ENCODE peak calls at places on chromosomes 2 and 18, in six cellular contexts. X, E, J, L, Q and N are unnamed samples.

GRCh38 chr2:190535119-190535439 is 557 bp upstream of the NEMP2 start:
- DNase-seq in E (no peak), J (peak), Q (no peak), L (no peak), X (no peak), N (no peak)

GRCh38 chr2:207163815-207164747 is 1.7 kb downstream of the KLF7 start:
- DNase-seq in Q (no peak), X (peak), J (no peak), L (no peak), E (no peak), N (peak)

GRCh38 chr18:23135679-23136325 is 517 bp downstream of the CABLES1 start:
- DNase-seq in J (no peak), X (no peak), L (no peak), E (peak), Q (peak), N (no peak)

GRCh38 chr2:207284556-207285450 is 119.1 kb upstream of the KLF7 start:
- DNase-seq in J (no peak), E (no peak), Q (no peak), X (no peak), L (no peak), N (no peak)

GRCh38 chr2:121648611-121649401 is 456 bp downstream of the CLASP1 start:
- DNase-seq in X (peak), E (peak), Q (peak), L (peak), J (peak), N (peak)

GRCh38 chr2:226172314-226172713 is 627.3 kb downstream of the IRS1 start:
- DNase-seq in X (no peak), L (no peak), J (no peak), E (no peak), Q (no peak), N (no peak)

GRCh38 chr2:201261471-201261870 is 1.1 kb downstream of the CASP8 start:
- DNase-seq in Q (peak), L (peak), E (no peak), X (no peak), J (no peak), N (no peak)

GRCh38 chr2:148130571-148130970 is 109.7 kb downstream of the MBD5 start:
- DNase-seq in L (no peak), Q (no peak), J (peak), X (no peak), E (peak), N (peak)

GRCh38 chr18:70069965-70070364 is 122.3 kb upstream of the CD226 start:
- DNase-seq in E (no peak), L (no peak), Q (no peak), X (no peak), J (no peak), N (no peak)

GRCh38 chr2:157866202-157866601 is 9.9 kb downstream of the ACVR1 start:
- DNase-seq in J (no peak), X (no peak), E (no peak), L (no peak), Q (no peak), N (no peak)

GRCh38 chr2:120204022-120204405 is 19.2 kb downstream of the TMEM185B start:
- DNase-seq in E (peak), J (no peak), X (no peak), Q (no peak), L (no peak), N (no peak)

GRCh38 chr2:128817171-128817570 is 498.5 kb upstream of the HS6ST1 start:
- DNase-seq in J (no peak), L (no peak), Q (no peak), E (no peak), X (no peak), N (no peak)

GRCh38 chr2:212423089-212423488 is 115.5 kb downstream of the ERBB4 start:
- DNase-seq in Q (no peak), X (no peak), E (no peak), L (no peak), J (no peak), N (no peak)

GRCh38 chr2:166494140-166494544 is at the start of gene SCN7A:
- DNase-seq in E (peak), J (no peak), L (no peak), Q (no peak), X (peak), N (peak)

GRCh38 chr18:55064760-55065159 is 105.5 kb upstream of the CCDC68 start:
- DNase-seq in L (no peak), J (no peak), X (no peak), E (no peak), Q (no peak), N (no peak)

GRCh38 chr2:1995987-1996386 is 251.7 kb upstream of the PXDN start:
- DNase-seq in Q (no peak), X (peak), L (no peak), J (peak), E (no peak), N (no peak)

GRCh38 chr2:186445506-186445905 is 40.6 kb upstream of the ZC3H15 start:
- DNase-seq in E (no peak), L (no peak), J (no peak), X (no peak), Q (no peak), N (no peak)